ENCODE peak calls at places on chromosomes 16 and 17, in four cellular contexts. One of them, this sample, is unnamed.

GRCh38 chr17:81323411-81323868 is 28.3 kb upstream of the SLC38A10 start:
- DNase-seq in left ventricle myocardium inferior: no peak
- DNase-seq in adrenal gland: no peak
- DNase-seq in lung: no peak
- DNase-seq in this sample: no peak

GRCh38 chr17:17414316-17414937 is 62.4 kb upstream of the MED9 start:
- DNase-seq in lung: no peak
- DNase-seq in left ventricle myocardium inferior: no peak
- DNase-seq in adrenal gland: no peak
- DNase-seq in this sample: no peak

GRCh38 chr16:1193825-1194581 is 31.1 kb downstream of the TPSG1 start:
- DNase-seq in lung: no peak
- DNase-seq in left ventricle myocardium inferior: no peak
- DNase-seq in adrenal gland: peak
- DNase-seq in this sample: no peak

GRCh38 chr17:75845058-75845711 is 981 bp upstream of the UNC13D start:
- DNase-seq in lung: peak
- DNase-seq in adrenal gland: peak
- DNase-seq in left ventricle myocardium inferior: peak
- DNase-seq in this sample: peak

GRCh38 chr17:77810536-77810935 is 148.0 kb upstream of the TNRC6C start:
- DNase-seq in left ventricle myocardium inferior: no peak
- DNase-seq in lung: no peak
- DNase-seq in adrenal gland: peak
- DNase-seq in this sample: peak

GRCh38 chr16:12674096-12674495 is 129.6 kb downstream of the CPPED1 start:
- DNase-seq in left ventricle myocardium inferior: no peak
- DNase-seq in adrenal gland: no peak
- DNase-seq in lung: no peak
- DNase-seq in this sample: no peak

GRCh38 chr17:4744999-4745969 is 5.6 kb upstream of the CXCL16 start:
- DNase-seq in left ventricle myocardium inferior: no peak
- DNase-seq in lung: no peak
- DNase-seq in adrenal gland: no peak
- DNase-seq in this sample: no peak

GRCh38 chr16:63617047-63617989 is 1504.5 kb downstream of the CDH11 start:
- DNase-seq in lung: no peak
- DNase-seq in adrenal gland: no peak
- DNase-seq in left ventricle myocardium inferior: peak
- DNase-seq in this sample: no peak

GRCh38 chr17:37327341-37328090 is 48.3 kb upstream of the C17orf78 start:
- DNase-seq in adrenal gland: no peak
- DNase-seq in lung: no peak
- DNase-seq in left ventricle myocardium inferior: no peak
- DNase-seq in this sample: no peak

GRCh38 chr17:12659500-12659899 is 6.2 kb upstream of the MYOCD start:
- DNase-seq in left ventricle myocardium inferior: no peak
- DNase-seq in adrenal gland: no peak
- DNase-seq in lung: no peak
- DNase-seq in this sample: no peak

GRCh38 chr17:48995332-48995870 is 1.8 kb upstream of the IGF2BP1 start:
- DNase-seq in lung: no peak
- DNase-seq in left ventricle myocardium inferior: no peak
- DNase-seq in adrenal gland: no peak
- DNase-seq in this sample: peak

GRCh38 chr16:69399361-69399760 is 13.6 kb upstream of the TERF2 start:
- DNase-seq in left ventricle myocardium inferior: no peak
- DNase-seq in lung: no peak
- DNase-seq in adrenal gland: no peak
- DNase-seq in this sample: no peak

GRCh38 chr16:7083086-7083485 is 249.6 kb upstream of the RBFOX1 start:
- DNase-seq in adrenal gland: no peak
- DNase-seq in left ventricle myocardium inferior: no peak
- DNase-seq in lung: no peak
- DNase-seq in this sample: no peak

GRCh38 chr17:43094129-43094834 is 30.9 kb downstream of the BRCA1 start:
- DNase-seq in adrenal gland: no peak
- DNase-seq in left ventricle myocardium inferior: no peak
- DNase-seq in lung: no peak
- DNase-seq in this sample: no peak

GRCh38 chr17:75662511-75662910 is 4.4 kb downstream of the RECQL5 start:
- DNase-seq in adrenal gland: no peak
- DNase-seq in left ventricle myocardium inferior: no peak
- DNase-seq in lung: no peak
- DNase-seq in this sample: no peak

GRCh38 chr17:56136316-56136715 is 17.0 kb upstream of the ANKFN1 start:
- DNase-seq in left ventricle myocardium inferior: no peak
- DNase-seq in adrenal gland: no peak
- DNase-seq in lung: no peak
- DNase-seq in this sample: no peak

GRCh38 chr17:82458885-82459424 is 414 bp downstream of the NARF start:
- DNase-seq in adrenal gland: no peak
- DNase-seq in left ventricle myocardium inferior: no peak
- DNase-seq in lung: no peak
- DNase-seq in this sample: no peak

GRCh38 chr17:43442711-43443110 is 41.1 kb upstream of the DHX8 start:
- DNase-seq in left ventricle myocardium inferior: no peak
- DNase-seq in lung: no peak
- DNase-seq in adrenal gland: no peak
- DNase-seq in this sample: no peak

GRCh38 chr16:35798885-35799426 is 2339.5 kb downstream of the TP53TG3F start:
- DNase-seq in lung: no peak
- DNase-seq in adrenal gland: no peak
- DNase-seq in left ventricle myocardium inferior: peak
- DNase-seq in this sample: no peak

GRCh38 chr16:38941-39892 is 14.2 kb downstream of the POLR3K start:
- DNase-seq in lung: peak
- DNase-seq in left ventricle myocardium inferior: no peak
- DNase-seq in adrenal gland: peak
- DNase-seq in this sample: no peak

GRCh38 chr17:539048-539447 is 175.6 kb downstream of the VPS53 start:
- DNase-seq in lung: no peak
- DNase-seq in left ventricle myocardium inferior: no peak
- DNase-seq in adrenal gland: no peak
- DNase-seq in this sample: no peak

GRCh38 chr17:58120195-58120822 is 27.9 kb upstream of the OR4D1 start:
- DNase-seq in adrenal gland: peak
- DNase-seq in lung: no peak
- DNase-seq in left ventricle myocardium inferior: no peak
- DNase-seq in this sample: no peak

GRCh38 chr16:31329671-31330552 is 25.1 kb upstream of the ITGAX start:
- DNase-seq in lung: no peak
- DNase-seq in adrenal gland: no peak
- DNase-seq in left ventricle myocardium inferior: no peak
- DNase-seq in this sample: no peak

GRCh38 chr17:18955009-18955408 is 3.0 kb downstream of the SLC5A10 start:
- DNase-seq in lung: no peak
- DNase-seq in adrenal gland: no peak
- DNase-seq in left ventricle myocardium inferior: no peak
- DNase-seq in this sample: no peak

GRCh38 chr17:44095647-44096496 is 25.3 kb downstream of the G6PC3 start:
- DNase-seq in lung: peak
- DNase-seq in left ventricle myocardium inferior: peak
- DNase-seq in adrenal gland: peak
- DNase-seq in this sample: no peak

DNA sequence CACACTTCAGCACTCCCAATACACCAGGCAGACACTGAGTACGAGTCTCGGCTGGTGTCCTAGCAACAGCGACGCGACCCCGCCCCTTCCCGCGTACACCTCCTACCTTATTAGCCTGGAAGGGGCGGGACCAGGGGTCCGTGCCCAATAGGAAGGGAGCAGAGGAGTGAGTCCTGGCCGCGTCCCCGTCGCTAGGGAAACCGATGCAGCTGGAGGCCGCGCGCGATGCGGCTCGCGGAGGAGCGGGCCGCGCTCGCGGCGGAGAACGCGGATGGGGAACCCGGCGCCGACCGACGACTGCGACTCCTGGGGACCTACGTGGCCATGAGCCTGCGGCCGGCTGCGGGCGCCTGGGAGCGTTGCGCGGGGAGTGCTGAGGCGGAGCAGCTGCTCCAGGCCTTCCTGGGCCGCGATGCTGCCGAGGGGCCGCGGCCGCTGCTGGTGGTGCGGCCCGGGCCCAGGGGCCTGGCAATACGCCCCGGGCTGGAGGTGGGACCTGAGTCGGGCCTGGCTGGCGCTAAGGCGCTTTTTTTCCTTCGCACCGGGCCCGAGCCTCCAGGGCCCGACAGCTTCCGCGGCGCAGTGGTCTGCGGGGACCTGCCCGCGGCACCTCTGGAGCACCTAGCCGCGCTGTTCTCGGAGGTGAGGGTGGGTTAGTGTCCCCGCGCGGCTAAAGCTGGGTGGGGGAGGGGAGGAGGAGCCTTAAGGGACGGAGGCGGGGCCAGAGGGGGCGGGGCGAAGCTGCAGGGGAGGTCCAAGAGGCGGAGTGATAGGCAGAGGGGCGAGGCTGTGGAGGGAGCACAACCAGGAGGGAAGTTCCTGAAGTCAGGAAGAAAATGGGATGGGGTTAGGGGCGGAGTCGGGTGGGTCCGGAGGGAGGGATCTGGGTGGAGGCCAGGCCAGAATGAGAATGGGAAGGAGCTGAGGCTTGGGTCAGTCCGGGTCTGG is at the start of gene DNAH9:
- DNase-seq in left ventricle myocardium inferior: peak
- DNase-seq in adrenal gland: peak
- DNase-seq in lung: peak
- DNase-seq in this sample: peak
- H3K4me3 ChIP-seq in left ventricle myocardium inferior: peak
- H3K4me3 ChIP-seq in adrenal gland: no peak
- H3K4me3 ChIP-seq in lung: peak
- H3K4me3 ChIP-seq in this sample: peak

GRCh38 chr17:40331743-40332641 is 23.0 kb downstream of the RARA start:
- DNase-seq in lung: peak
- DNase-seq in adrenal gland: peak
- DNase-seq in left ventricle myocardium inferior: peak
- DNase-seq in this sample: peak
- TF ChIP-seq CTCF in lung: no peak
- TF ChIP-seq CTCF in adrenal gland: peak
- TF ChIP-seq CTCF in left ventricle myocardium inferior: no peak
- TF ChIP-seq CTCF in this sample: no peak

GRCh38 chr17:27558341-27558740 is 72.6 kb upstream of the LGALS9 start:
- DNase-seq in left ventricle myocardium inferior: no peak
- DNase-seq in adrenal gland: no peak
- DNase-seq in lung: no peak
- DNase-seq in this sample: no peak

GRCh38 chr17:27560668-27561067 is 70.3 kb upstream of the LGALS9 start:
- DNase-seq in adrenal gland: no peak
- DNase-seq in lung: peak
- DNase-seq in left ventricle myocardium inferior: no peak
- DNase-seq in this sample: no peak

GRCh38 chr17:27559996-27560481 is 70.9 kb upstream of the LGALS9 start:
- DNase-seq in left ventricle myocardium inferior: peak
- DNase-seq in lung: peak
- DNase-seq in adrenal gland: peak
- DNase-seq in this sample: peak

GRCh38 chr17:27558842-27559505 is 72.0 kb upstream of the LGALS9 start:
- DNase-seq in lung: peak
- DNase-seq in left ventricle myocardium inferior: no peak
- DNase-seq in adrenal gland: no peak
- DNase-seq in this sample: no peak

DNA sequence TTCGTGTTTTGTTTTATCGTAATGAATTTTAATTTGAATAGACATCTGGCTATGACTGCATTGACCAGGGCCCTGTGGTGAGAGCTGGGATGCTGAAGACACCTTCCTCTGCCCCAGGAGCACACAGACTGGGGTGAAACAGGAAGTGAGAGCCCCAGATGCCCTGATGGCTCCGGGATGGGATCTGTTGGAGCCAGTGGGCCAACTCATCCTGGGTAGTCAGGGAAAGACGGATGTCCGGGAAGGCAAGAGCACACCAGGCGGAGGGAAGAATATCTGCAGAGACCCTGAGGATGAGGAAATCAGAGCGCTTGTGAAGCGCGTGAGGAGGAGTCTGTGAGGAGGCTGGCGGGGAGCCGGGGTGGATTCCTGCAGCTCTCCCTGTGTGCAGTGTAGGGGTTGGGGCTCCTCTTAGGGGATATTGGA is 71.5 kb upstream of the LGALS9 start:
- DNase-seq in left ventricle myocardium inferior: no peak
- DNase-seq in adrenal gland: no peak
- DNase-seq in lung: peak
- DNase-seq in this sample: no peak
- H3K4me3 ChIP-seq in left ventricle myocardium inferior: peak
- H3K4me3 ChIP-seq in adrenal gland: no peak
- H3K4me3 ChIP-seq in lung: no peak
- H3K4me3 ChIP-seq in this sample: peak

DNA sequence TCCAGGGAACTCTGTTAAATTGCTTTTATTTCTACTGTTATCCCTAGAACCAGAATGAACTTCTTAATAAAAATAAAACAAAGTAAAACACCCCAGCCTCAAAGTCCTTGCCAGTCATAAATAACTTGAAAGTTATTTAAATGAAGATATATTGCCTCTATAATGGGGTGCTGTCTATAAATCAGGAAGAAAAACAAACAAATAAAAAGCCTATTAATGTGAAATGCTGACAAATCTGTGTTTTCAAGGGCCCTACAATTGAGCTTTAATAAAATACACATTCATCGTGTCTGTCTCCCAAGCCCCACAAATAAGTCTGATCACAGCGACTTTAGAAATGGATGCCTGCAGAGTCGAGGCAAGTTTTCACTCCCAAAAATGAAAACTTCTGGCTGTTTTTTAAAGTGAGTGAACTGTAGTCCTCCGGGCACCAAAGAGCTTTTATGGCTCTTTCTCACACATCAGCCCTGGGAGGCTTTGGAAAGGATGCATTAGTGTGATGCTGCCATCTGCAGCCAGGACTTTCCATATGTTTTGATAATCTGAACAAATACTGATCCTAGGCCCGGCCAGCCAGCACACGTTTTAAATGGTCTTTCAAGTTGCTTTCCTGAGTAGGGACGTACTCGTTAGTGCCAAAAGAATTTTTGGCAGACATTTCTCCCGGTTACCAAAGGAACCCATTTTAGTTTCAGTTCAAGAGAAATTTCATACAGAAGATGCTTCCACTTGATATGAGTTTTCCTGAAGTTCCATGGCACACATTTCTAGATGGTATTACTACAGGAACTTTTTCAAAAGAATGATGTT is 16.3 kb downstream of the NACA2 start:
- DNase-seq in lung: no peak
- DNase-seq in adrenal gland: peak
- DNase-seq in left ventricle myocardium inferior: no peak
- DNase-seq in this sample: no peak
- TF ChIP-seq CTCF in lung: no peak
- TF ChIP-seq CTCF in adrenal gland: no peak
- TF ChIP-seq CTCF in left ventricle myocardium inferior: peak
- TF ChIP-seq CTCF in this sample: no peak